ENCODE peak calls at places on chromosome 5, in six cellular contexts. One of them, this sample, is unnamed. For H3K79me1, the result is how much of the 10 kb centered on the place peaks cover.

GRCh38 chr5:32449216-32449721 is 4.7 kb upstream of the ZFR start:
- DNase-seq in neuronal stem cell: no peak
- DNase-seq in IMR-90: no peak
- DNase-seq in mesendoderm: no peak
- DNase-seq in mesenchymal stem cell: no peak
- DNase-seq in H1: no peak
- DNase-seq in this sample: peak

GRCh38 chr5:79845448-79846197 is 145.4 kb downstream of the MTX3 start:
- DNase-seq in mesenchymal stem cell: peak
- DNase-seq in H1: peak
- DNase-seq in neuronal stem cell: no peak
- DNase-seq in IMR-90: peak
- DNase-seq in mesendoderm: no peak
- DNase-seq in this sample: no peak

GRCh38 chr5:134423376-134423775 is 11.7 kb upstream of the CDKN2AIPNL start:
- DNase-seq in mesendoderm: no peak
- DNase-seq in neuronal stem cell: no peak
- DNase-seq in IMR-90: no peak
- DNase-seq in H1: no peak
- DNase-seq in mesenchymal stem cell: no peak
- DNase-seq in this sample: peak

GRCh38 chr5:127089206-127089605 is 15.9 kb upstream of the C5orf63 start:
- DNase-seq in mesenchymal stem cell: peak
- DNase-seq in IMR-90: peak
- DNase-seq in H1: no peak
- DNase-seq in mesendoderm: no peak
- DNase-seq in neuronal stem cell: no peak
- DNase-seq in this sample: no peak

GRCh38 chr5:136420168-136420916 is 55.0 kb upstream of the TRPC7 start:
- DNase-seq in mesenchymal stem cell: no peak
- DNase-seq in H1: no peak
- DNase-seq in neuronal stem cell: no peak
- DNase-seq in IMR-90: no peak
- DNase-seq in mesendoderm: peak
- DNase-seq in this sample: no peak

GRCh38 chr5:139745800-139746690 is 49.6 kb upstream of the PSD2 start:
- DNase-seq in mesenchymal stem cell: peak
- DNase-seq in neuronal stem cell: peak
- DNase-seq in IMR-90: peak
- DNase-seq in H1: peak
- DNase-seq in mesendoderm: peak
- DNase-seq in this sample: no peak

GRCh38 chr5:125413861-125414260 is 667.4 kb upstream of the ZNF608 start:
- DNase-seq in mesenchymal stem cell: peak
- DNase-seq in H1: no peak
- DNase-seq in IMR-90: no peak
- DNase-seq in mesendoderm: peak
- DNase-seq in neuronal stem cell: no peak
- DNase-seq in this sample: no peak

GRCh38 chr5:42571626-42571960 is 148.4 kb downstream of the GHR start:
- DNase-seq in neuronal stem cell: no peak
- DNase-seq in mesenchymal stem cell: no peak
- DNase-seq in mesendoderm: no peak
- DNase-seq in IMR-90: no peak
- DNase-seq in H1: no peak
- DNase-seq in this sample: no peak

GRCh38 chr5:230711-231110 is 12.6 kb downstream of the SDHA start:
- DNase-seq in IMR-90: no peak
- DNase-seq in mesendoderm: no peak
- DNase-seq in mesenchymal stem cell: no peak
- DNase-seq in neuronal stem cell: no peak
- DNase-seq in H1: no peak
- DNase-seq in this sample: no peak

GRCh38 chr5:66757219-66757833 is 161.1 kb downstream of the MAST4 start:
- DNase-seq in mesendoderm: peak
- DNase-seq in IMR-90: peak
- DNase-seq in neuronal stem cell: peak
- DNase-seq in H1: no peak
- DNase-seq in mesenchymal stem cell: peak
- DNase-seq in this sample: peak

GRCh38 chr5:61230492-61230891 is 68.2 kb upstream of the SMIM15 start:
- DNase-seq in H1: no peak
- DNase-seq in mesendoderm: no peak
- DNase-seq in IMR-90: no peak
- DNase-seq in neuronal stem cell: no peak
- DNase-seq in mesenchymal stem cell: no peak
- DNase-seq in this sample: no peak

GRCh38 chr5:539469-540214 is 15.4 kb upstream of the SLC9A3 start:
- DNase-seq in mesenchymal stem cell: no peak
- DNase-seq in neuronal stem cell: no peak
- DNase-seq in H1: no peak
- DNase-seq in IMR-90: no peak
- DNase-seq in mesendoderm: no peak
- DNase-seq in this sample: no peak

GRCh38 chr5:65871182-65871581 is 55.2 kb upstream of the ERBIN start:
- DNase-seq in H1: no peak
- DNase-seq in mesenchymal stem cell: peak
- DNase-seq in IMR-90: peak
- DNase-seq in mesendoderm: no peak
- DNase-seq in neuronal stem cell: no peak
- DNase-seq in this sample: peak

GRCh38 chr5:163373401-163374066 is 63.9 kb upstream of the CCNG1 start:
- DNase-seq in mesenchymal stem cell: no peak
- DNase-seq in neuronal stem cell: no peak
- DNase-seq in mesendoderm: no peak
- DNase-seq in IMR-90: no peak
- DNase-seq in H1: no peak
- DNase-seq in this sample: no peak

GRCh38 chr5:133497608-133498348 is 114.6 kb downstream of the FSTL4 start:
- DNase-seq in H1: peak
- DNase-seq in IMR-90: no peak
- DNase-seq in neuronal stem cell: no peak
- DNase-seq in mesenchymal stem cell: no peak
- DNase-seq in mesendoderm: no peak
- DNase-seq in this sample: no peak

GRCh38 chr5:143964919-143965318 is 153.0 kb downstream of the HMHB1 start:
- DNase-seq in neuronal stem cell: no peak
- DNase-seq in mesendoderm: no peak
- DNase-seq in H1: no peak
- DNase-seq in IMR-90: peak
- DNase-seq in mesenchymal stem cell: peak
- DNase-seq in this sample: no peak

GRCh38 chr5:172420215-172420934 is 34.0 kb downstream of the SH3PXD2B start:
- DNase-seq in neuronal stem cell: no peak
- DNase-seq in H1: peak
- DNase-seq in mesendoderm: peak
- DNase-seq in mesenchymal stem cell: peak
- DNase-seq in IMR-90: peak
- DNase-seq in this sample: peak

GRCh38 chr5:139700711-139701693 is 52.9 kb downstream of the CXXC5 start:
- DNase-seq in mesendoderm: peak
- DNase-seq in IMR-90: no peak
- DNase-seq in H1: peak
- DNase-seq in neuronal stem cell: no peak
- DNase-seq in mesenchymal stem cell: no peak
- DNase-seq in this sample: peak

GRCh38 chr5:87120518-87121314 is 147.0 kb upstream of the RASA1 start:
- DNase-seq in neuronal stem cell: no peak
- DNase-seq in mesendoderm: no peak
- DNase-seq in IMR-90: peak
- DNase-seq in H1: no peak
- DNase-seq in mesenchymal stem cell: peak
- DNase-seq in this sample: peak

GRCh38 chr5:38413696-38414095 is 142.8 kb downstream of the LIFR start:
- DNase-seq in neuronal stem cell: no peak
- DNase-seq in H1: no peak
- DNase-seq in IMR-90: no peak
- DNase-seq in mesendoderm: no peak
- DNase-seq in mesenchymal stem cell: no peak
- DNase-seq in this sample: no peak

GRCh38 chr5:142015781-142016533 is 3.1 kb upstream of the GNPDA1 start:
- DNase-seq in IMR-90: peak
- DNase-seq in mesenchymal stem cell: peak
- DNase-seq in H1: no peak
- DNase-seq in neuronal stem cell: no peak
- DNase-seq in mesendoderm: no peak
- DNase-seq in this sample: peak

GRCh38 chr5:82275267-82275664 is 2.9 kb downstream of the RPS23 start:
- DNase-seq in neuronal stem cell: no peak
- DNase-seq in H1: no peak
- DNase-seq in mesendoderm: no peak
- DNase-seq in IMR-90: no peak
- DNase-seq in mesenchymal stem cell: no peak
- DNase-seq in this sample: no peak

GRCh38 chr5:2755371-2755715 is 3.9 kb upstream of the IRX2 start:
- DNase-seq in IMR-90: no peak
- DNase-seq in H1: no peak
- DNase-seq in mesenchymal stem cell: no peak
- DNase-seq in mesendoderm: no peak
- DNase-seq in neuronal stem cell: no peak
- DNase-seq in this sample: no peak

GRCh38 chr5:72231989-72232703 is 87.9 kb downstream of the MRPS27 start:
- DNase-seq in H1: no peak
- DNase-seq in mesenchymal stem cell: peak
- DNase-seq in IMR-90: no peak
- DNase-seq in neuronal stem cell: no peak
- DNase-seq in mesendoderm: no peak
- DNase-seq in this sample: no peak

GRCh38 chr5:1975406-1975715 is 92.6 kb upstream of the IRX4 start:
- DNase-seq in mesendoderm: no peak
- DNase-seq in H1: no peak
- DNase-seq in mesenchymal stem cell: no peak
- DNase-seq in neuronal stem cell: no peak
- DNase-seq in IMR-90: no peak
- DNase-seq in this sample: no peak

GRCh38 chr5:54007822-54008777 is 302.3 kb downstream of the ARL15 start:
- DNase-seq in IMR-90: peak
- DNase-seq in H1: no peak
- DNase-seq in mesenchymal stem cell: peak
- DNase-seq in neuronal stem cell: no peak
- DNase-seq in mesendoderm: no peak
- DNase-seq in this sample: no peak

GRCh38 chr5:16528382-16528849 is 62.8 kb upstream of the ZNF622 start:
- DNase-seq in H1: no peak
- DNase-seq in IMR-90: no peak
- DNase-seq in neuronal stem cell: no peak
- DNase-seq in mesendoderm: peak
- DNase-seq in mesenchymal stem cell: no peak
- DNase-seq in this sample: no peak

GRCh38 chr5:180289433-180289832 is 2.5 kb downstream of the MAPK9 start:
- DNase-seq in IMR-90: no peak
- DNase-seq in H1: no peak
- DNase-seq in mesendoderm: peak
- DNase-seq in neuronal stem cell: no peak
- DNase-seq in mesenchymal stem cell: no peak
- DNase-seq in this sample: no peak
- H3K4me3 ChIP-seq in IMR-90: no peak
- H3K4me3 ChIP-seq in H1: no peak
- H3K4me3 ChIP-seq in mesendoderm: no peak
- H3K4me3 ChIP-seq in neuronal stem cell: no peak
- H3K4me3 ChIP-seq in mesenchymal stem cell: no peak
- H3K4me3 ChIP-seq in this sample: no peak

GRCh38 chr5:146565764-146566163 is 49.8 kb upstream of the GPR151 start:
- DNase-seq in H1: peak
- DNase-seq in mesenchymal stem cell: peak
- DNase-seq in IMR-90: peak
- DNase-seq in mesendoderm: peak
- DNase-seq in neuronal stem cell: peak
- DNase-seq in this sample: peak

GRCh38 chr5:146564036-146564762 is 48.2 kb upstream of the GPR151 start:
- DNase-seq in H1: no peak
- DNase-seq in mesenchymal stem cell: no peak
- DNase-seq in neuronal stem cell: no peak
- DNase-seq in mesendoderm: peak
- DNase-seq in IMR-90: no peak
- DNase-seq in this sample: no peak

GRCh38 chr5:146562461-146562860 is 46.5 kb upstream of the GPR151 start:
- DNase-seq in H1: no peak
- DNase-seq in neuronal stem cell: no peak
- DNase-seq in mesenchymal stem cell: no peak
- DNase-seq in IMR-90: no peak
- DNase-seq in mesendoderm: no peak
- DNase-seq in this sample: peak

GRCh38 chr5:146568161-146568560 is 52.2 kb upstream of the GPR151 start:
- DNase-seq in H1: no peak
- DNase-seq in neuronal stem cell: no peak
- DNase-seq in mesendoderm: no peak
- DNase-seq in IMR-90: no peak
- DNase-seq in mesenchymal stem cell: no peak
- DNase-seq in this sample: no peak
- H3K79me1 ChIP-seq in H1: under half
- H3K79me1 ChIP-seq in neuronal stem cell: under half
- H3K79me1 ChIP-seq in mesendoderm: under half
- H3K79me1 ChIP-seq in IMR-90: under half
- H3K79me1 ChIP-seq in mesenchymal stem cell: under half
- H3K79me1 ChIP-seq in this sample: under half

DNA sequence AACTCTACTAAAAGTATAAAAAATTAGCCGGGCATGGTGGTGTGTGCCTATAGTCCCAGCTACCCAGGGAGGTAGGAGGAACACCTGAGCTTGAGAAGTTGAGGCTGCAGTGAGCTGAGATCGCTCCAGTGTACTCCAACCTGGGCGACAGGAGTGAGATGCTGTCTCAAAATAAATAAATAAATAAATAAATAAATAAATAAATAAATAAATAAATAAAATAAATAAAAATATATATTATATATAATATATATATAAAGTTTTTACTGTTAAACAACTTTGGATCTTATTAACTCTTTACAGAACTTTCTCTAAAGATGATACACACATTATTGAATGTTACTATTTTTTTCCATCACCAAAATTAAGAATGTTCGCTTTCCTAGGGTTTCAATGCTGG is 38.4 kb downstream of the HMGCR start:
- DNase-seq in mesenchymal stem cell: no peak
- DNase-seq in IMR-90: no peak
- DNase-seq in H1: no peak
- DNase-seq in neuronal stem cell: no peak
- DNase-seq in mesendoderm: no peak
- DNase-seq in this sample: no peak
- H3K4me3 ChIP-seq in mesenchymal stem cell: no peak
- H3K4me3 ChIP-seq in IMR-90: no peak
- H3K4me3 ChIP-seq in H1: no peak
- H3K4me3 ChIP-seq in neuronal stem cell: no peak
- H3K4me3 ChIP-seq in mesendoderm: no peak
- H3K4me3 ChIP-seq in this sample: no peak

DNA sequence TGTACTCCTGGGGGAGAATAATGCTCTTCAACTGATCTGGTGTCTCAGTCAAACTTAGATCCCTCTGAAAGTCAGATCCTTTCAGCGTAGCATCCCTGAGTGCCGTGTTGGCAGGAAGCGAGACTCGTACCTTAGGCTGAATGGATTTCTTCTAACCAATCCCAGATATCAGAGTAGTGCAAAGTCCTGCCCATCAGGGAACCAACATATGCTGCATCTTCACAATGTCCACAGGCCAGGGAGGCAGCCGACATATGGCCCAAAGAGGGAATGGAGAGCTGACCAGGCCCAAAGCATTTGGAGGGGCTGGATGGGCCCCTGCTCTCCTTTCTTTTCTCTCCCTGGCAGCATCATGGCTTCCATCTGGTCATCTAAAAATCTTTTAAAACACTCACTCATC is 497.0 kb upstream of the DAP start:
- DNase-seq in neuronal stem cell: no peak
- DNase-seq in H1: no peak
- DNase-seq in IMR-90: no peak
- DNase-seq in mesendoderm: no peak
- DNase-seq in mesenchymal stem cell: no peak
- DNase-seq in this sample: no peak
- H3K79me1 ChIP-seq in neuronal stem cell: under half
- H3K79me1 ChIP-seq in H1: under half
- H3K79me1 ChIP-seq in IMR-90: under half
- H3K79me1 ChIP-seq in mesendoderm: under half
- H3K79me1 ChIP-seq in mesenchymal stem cell: under half
- H3K79me1 ChIP-seq in this sample: under half

This sample was measured in trophoblast cell.